ENCODE peak calls at places on chromosomes 4 and X, in eight cellular contexts. One of them, this sample, is unnamed.

GRCh38 chr4:162056947-162057346 is 106.9 kb downstream of the FSTL5 start:
- DNase-seq in stomach: no peak
- DNase-seq in tibial artery: no peak
- DNase-seq in cardiac fibroblast: no peak
- DNase-seq in lung: no peak
- DNase-seq in transverse colon: no peak
- DNase-seq in endodermal cell: peak; percentile 48
- DNase-seq in suprapubic skin: no peak
- DNase-seq in this sample: no peak

GRCh38 chr4:2289955-2290333 is 28.0 kb upstream of the MXD4 start:
- DNase-seq in stomach: no peak
- DNase-seq in tibial artery: no peak
- DNase-seq in cardiac fibroblast: no peak
- DNase-seq in lung: no peak
- DNase-seq in transverse colon: no peak
- DNase-seq in endodermal cell: no peak
- DNase-seq in suprapubic skin: peak; percentile 57
- DNase-seq in this sample: no peak

GRCh38 chr4:187378441-187378840 is 617.1 kb upstream of the ZFP42 start:
- DNase-seq in stomach: no peak
- DNase-seq in tibial artery: no peak
- DNase-seq in cardiac fibroblast: no peak
- DNase-seq in lung: no peak
- DNase-seq in transverse colon: no peak
- DNase-seq in endodermal cell: no peak
- DNase-seq in suprapubic skin: no peak
- DNase-seq in this sample: no peak

GRCh38 chr4:145960012-145960411 is 21.4 kb upstream of the ZNF827 start:
- DNase-seq in stomach: no peak
- DNase-seq in tibial artery: no peak
- DNase-seq in cardiac fibroblast: no peak
- DNase-seq in lung: no peak
- DNase-seq in transverse colon: no peak
- DNase-seq in endodermal cell: no peak
- DNase-seq in suprapubic skin: no peak
- DNase-seq in this sample: no peak

GRCh38 chr4:53716471-53717063 is 125.3 kb upstream of the LNX1 start:
- DNase-seq in stomach: no peak
- DNase-seq in tibial artery: no peak
- DNase-seq in cardiac fibroblast: no peak
- DNase-seq in lung: no peak
- DNase-seq in transverse colon: no peak
- DNase-seq in endodermal cell: no peak
- DNase-seq in suprapubic skin: no peak
- DNase-seq in this sample: no peak

GRCh38 chr4:100356172-100356571 is 161.7 kb downstream of the EMCN start:
- DNase-seq in stomach: no peak
- DNase-seq in tibial artery: no peak
- DNase-seq in cardiac fibroblast: peak; percentile 7
- DNase-seq in lung: no peak
- DNase-seq in transverse colon: no peak
- DNase-seq in endodermal cell: no peak
- DNase-seq in suprapubic skin: no peak
- DNase-seq in this sample: no peak

GRCh38 chrX:147897117-147897516 is 14.6 kb upstream of the FMR1 start:
- DNase-seq in stomach: no peak
- DNase-seq in tibial artery: no peak
- DNase-seq in cardiac fibroblast: no peak
- DNase-seq in lung: no peak
- DNase-seq in transverse colon: no peak
- DNase-seq in endodermal cell: no peak
- DNase-seq in suprapubic skin: no peak
- DNase-seq in this sample: no peak

GRCh38 chrX:24410514-24411189 is 50.2 kb downstream of the SUPT20HL1 start:
- DNase-seq in stomach: no peak
- DNase-seq in tibial artery: no peak
- DNase-seq in cardiac fibroblast: no peak
- DNase-seq in lung: no peak
- DNase-seq in transverse colon: no peak
- DNase-seq in endodermal cell: no peak
- DNase-seq in suprapubic skin: no peak
- DNase-seq in this sample: no peak

GRCh38 chr4:69951602-69952001 is 13.9 kb downstream of the CSN2 start:
- DNase-seq in stomach: no peak
- DNase-seq in tibial artery: no peak
- DNase-seq in cardiac fibroblast: no peak
- DNase-seq in lung: no peak
- DNase-seq in transverse colon: no peak
- DNase-seq in endodermal cell: no peak
- DNase-seq in suprapubic skin: no peak
- DNase-seq in this sample: no peak

GRCh38 chrX:55008571-55009358 is 8.6 kb downstream of the APEX2 start:
- DNase-seq in stomach: no peak
- DNase-seq in tibial artery: no peak
- DNase-seq in cardiac fibroblast: peak; percentile 15
- DNase-seq in lung: no peak
- DNase-seq in transverse colon: no peak
- DNase-seq in endodermal cell: no peak
- DNase-seq in suprapubic skin: no peak
- DNase-seq in this sample: no peak

GRCh38 chr4:48467442-48467841 is 15.7 kb upstream of the SLC10A4 start:
- DNase-seq in stomach: no peak
- DNase-seq in tibial artery: no peak
- DNase-seq in cardiac fibroblast: no peak
- DNase-seq in lung: no peak
- DNase-seq in transverse colon: no peak
- DNase-seq in endodermal cell: no peak
- DNase-seq in suprapubic skin: no peak
- DNase-seq in this sample: no peak

GRCh38 chr4:48467891-48468290 is 15.3 kb upstream of the SLC10A4 start:
- DNase-seq in stomach: no peak
- DNase-seq in tibial artery: no peak
- DNase-seq in cardiac fibroblast: no peak
- DNase-seq in lung: no peak
- DNase-seq in transverse colon: no peak
- DNase-seq in endodermal cell: no peak
- DNase-seq in suprapubic skin: no peak
- DNase-seq in this sample: no peak

GRCh38 chr4:48461000-48461399 is 22.1 kb upstream of the SLC10A4 start:
- DNase-seq in stomach: no peak
- DNase-seq in tibial artery: no peak
- DNase-seq in cardiac fibroblast: no peak
- DNase-seq in lung: no peak
- DNase-seq in transverse colon: no peak
- DNase-seq in endodermal cell: peak; percentile 70
- DNase-seq in suprapubic skin: no peak
- DNase-seq in this sample: no peak

GRCh38 chr4:48462363-48462762 is 20.8 kb upstream of the SLC10A4 start:
- DNase-seq in stomach: no peak
- DNase-seq in tibial artery: no peak
- DNase-seq in cardiac fibroblast: no peak
- DNase-seq in lung: no peak
- DNase-seq in transverse colon: no peak
- DNase-seq in endodermal cell: no peak
- DNase-seq in suprapubic skin: no peak
- DNase-seq in this sample: no peak
- TF ChIP-seq CTCF in stomach: no peak
- TF ChIP-seq CTCF in tibial artery: no peak
- TF ChIP-seq CTCF in cardiac fibroblast: no peak
- TF ChIP-seq CTCF in lung: no peak
- TF ChIP-seq CTCF in transverse colon: no peak
- TF ChIP-seq CTCF in endodermal cell: no peak
- TF ChIP-seq CTCF in suprapubic skin: no peak
- TF ChIP-seq CTCF in this sample: no peak

GRCh38 chr4:41934813-41935651 is at the start of gene TMEM33:
- DNase-seq in stomach: peak; percentile 90
- DNase-seq in tibial artery: peak; percentile 82
- DNase-seq in cardiac fibroblast: peak; percentile 86
- DNase-seq in lung: peak; percentile 92
- DNase-seq in transverse colon: peak; percentile 90
- DNase-seq in endodermal cell: peak; percentile 95
- DNase-seq in suprapubic skin: peak; percentile 89
- DNase-seq in this sample: no peak
- TF ChIP-seq CTCF in stomach: no peak
- TF ChIP-seq CTCF in tibial artery: no peak
- TF ChIP-seq CTCF in cardiac fibroblast: peak; percentile 18
- TF ChIP-seq CTCF in lung: no peak
- TF ChIP-seq CTCF in transverse colon: no peak
- TF ChIP-seq CTCF in endodermal cell: peak; percentile 49
- TF ChIP-seq CTCF in suprapubic skin: no peak
- TF ChIP-seq CTCF in this sample: peak; percentile 21

DNA sequence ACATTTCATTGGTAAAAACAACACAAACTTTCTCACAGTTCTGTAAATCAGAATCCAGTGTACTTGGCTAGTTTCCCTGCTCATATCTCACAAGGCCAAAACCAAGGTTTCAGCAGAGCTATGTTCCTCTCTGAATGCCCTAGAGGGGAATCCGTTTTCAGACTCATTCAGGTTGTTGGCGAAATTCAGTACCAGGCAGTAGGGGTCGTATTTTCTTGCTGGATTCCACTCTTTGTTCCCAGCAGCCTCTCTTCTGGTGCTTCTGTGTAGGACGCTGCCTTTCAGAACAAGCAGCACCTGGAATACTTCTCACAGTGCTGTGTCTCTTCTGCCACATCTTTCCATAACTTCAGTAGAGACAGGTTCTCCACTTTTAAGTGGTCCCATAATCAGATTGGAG is 351.9 kb downstream of the PCDH18 start:
- DNase-seq in stomach: no peak
- DNase-seq in tibial artery: no peak
- DNase-seq in cardiac fibroblast: no peak
- DNase-seq in lung: no peak
- DNase-seq in transverse colon: no peak
- DNase-seq in endodermal cell: peak; percentile 70
- DNase-seq in suprapubic skin: no peak
- DNase-seq in this sample: no peak
- TF ChIP-seq CTCF in stomach: no peak
- TF ChIP-seq CTCF in tibial artery: no peak
- TF ChIP-seq CTCF in cardiac fibroblast: no peak
- TF ChIP-seq CTCF in lung: no peak
- TF ChIP-seq CTCF in transverse colon: no peak
- TF ChIP-seq CTCF in endodermal cell: peak; percentile 74
- TF ChIP-seq CTCF in suprapubic skin: no peak
- TF ChIP-seq CTCF in this sample: no peak

GRCh38 chr4:160947653-160948052 is 1216.1 kb downstream of the FSTL5 start:
- DNase-seq in stomach: no peak
- DNase-seq in tibial artery: no peak
- DNase-seq in cardiac fibroblast: no peak
- DNase-seq in lung: no peak
- DNase-seq in transverse colon: no peak
- DNase-seq in endodermal cell: peak; percentile 48
- DNase-seq in suprapubic skin: no peak
- DNase-seq in this sample: no peak
- TF ChIP-seq CTCF in stomach: no peak
- TF ChIP-seq CTCF in tibial artery: no peak
- TF ChIP-seq CTCF in cardiac fibroblast: no peak
- TF ChIP-seq CTCF in lung: no peak
- TF ChIP-seq CTCF in transverse colon: no peak
- TF ChIP-seq CTCF in endodermal cell: peak; percentile 51
- TF ChIP-seq CTCF in suprapubic skin: no peak
- TF ChIP-seq CTCF in this sample: no peak

GRCh38 chrX:16039834-16040233 is 83.5 kb upstream of the GRPR start:
- DNase-seq in stomach: no peak
- DNase-seq in tibial artery: no peak
- DNase-seq in cardiac fibroblast: no peak
- DNase-seq in lung: no peak
- DNase-seq in transverse colon: no peak
- DNase-seq in endodermal cell: no peak
- DNase-seq in suprapubic skin: no peak
- DNase-seq in this sample: no peak
- TF ChIP-seq CTCF in stomach: no peak
- TF ChIP-seq CTCF in tibial artery: no peak
- TF ChIP-seq CTCF in cardiac fibroblast: no peak
- TF ChIP-seq CTCF in lung: no peak
- TF ChIP-seq CTCF in transverse colon: no peak
- TF ChIP-seq CTCF in endodermal cell: no peak
- TF ChIP-seq CTCF in suprapubic skin: no peak
- TF ChIP-seq CTCF in this sample: no peak

GRCh38 chr4:133355636-133356035 is 206.5 kb downstream of the PCDH10 start:
- DNase-seq in stomach: no peak
- DNase-seq in tibial artery: no peak
- DNase-seq in cardiac fibroblast: no peak
- DNase-seq in lung: no peak
- DNase-seq in transverse colon: no peak
- DNase-seq in endodermal cell: no peak
- DNase-seq in suprapubic skin: no peak
- DNase-seq in this sample: no peak
- TF ChIP-seq CTCF in stomach: no peak
- TF ChIP-seq CTCF in tibial artery: no peak
- TF ChIP-seq CTCF in cardiac fibroblast: no peak
- TF ChIP-seq CTCF in lung: no peak
- TF ChIP-seq CTCF in transverse colon: no peak
- TF ChIP-seq CTCF in endodermal cell: no peak
- TF ChIP-seq CTCF in suprapubic skin: no peak
- TF ChIP-seq CTCF in this sample: no peak

GRCh38 chrX:106035064-106035463 is 3.5 kb downstream of the SERPINA7 start:
- DNase-seq in stomach: no peak
- DNase-seq in tibial artery: no peak
- DNase-seq in cardiac fibroblast: no peak
- DNase-seq in lung: no peak
- DNase-seq in transverse colon: no peak
- DNase-seq in endodermal cell: no peak
- DNase-seq in suprapubic skin: no peak
- DNase-seq in this sample: no peak
- TF ChIP-seq CTCF in stomach: no peak
- TF ChIP-seq CTCF in tibial artery: no peak
- TF ChIP-seq CTCF in cardiac fibroblast: no peak
- TF ChIP-seq CTCF in lung: no peak
- TF ChIP-seq CTCF in transverse colon: no peak
- TF ChIP-seq CTCF in endodermal cell: peak; percentile 57
- TF ChIP-seq CTCF in suprapubic skin: no peak
- TF ChIP-seq CTCF in this sample: peak; percentile 12